ENCODE peak calls at places on chromosomes 13 and 19, in eight cellular contexts. W is tibial nerve, F is ovary, I is transverse colon, T is esophagus muscularis mucosa, N is K562, R is A549, M is SK-N-SH. X is an unnamed sample.
A peak's percentile ranks its signal among the peaks of the same experiment; 100 is the strongest.

GRCh38 chr13:75410207-75410606 is 71.8 kb downstream of the TBC1D4 start:
- DNase-seq in W (no peak), I (no peak), R (no peak), F (no peak), M (no peak), N (no peak), T (no peak), X (no peak)

GRCh38 chr13:87671031-87671823 is at the start of gene SLITRK5:
- DNase-seq in R (peak; percentile 81), N (peak; percentile 4), W (peak; percentile 62), M (peak; percentile 86), I (peak; percentile 69), T (peak; percentile 93), F (no peak), X (peak; percentile 70)

GRCh38 chr19:33719366-33720154 is 77.1 kb upstream of the KCTD15 start:
- DNase-seq in F (no peak), I (no peak), R (no peak), N (no peak), W (no peak), M (no peak), T (no peak), X (no peak)

GRCh38 chr19:6773323-6773931 is 919 bp downstream of the VAV1 start:
- DNase-seq in N (no peak), T (no peak), M (no peak), R (no peak), I (peak; percentile 61), W (no peak), F (no peak), X (peak; percentile 40)

GRCh38 chr19:55273978-55274707 is 5.8 kb downstream of the HSPBP1 start:
- DNase-seq in I (no peak), R (no peak), N (no peak), F (no peak), W (no peak), M (no peak), T (no peak), X (no peak)

GRCh38 chr13:45040173-45040572 is 50.8 kb downstream of the GPALPP1 start:
- DNase-seq in W (no peak), I (no peak), M (no peak), R (no peak), F (no peak), T (no peak), N (no peak), X (no peak)

GRCh38 chr13:107208889-107209288 is 641.0 kb upstream of the ARGLU1 start:
- DNase-seq in I (no peak), F (no peak), N (no peak), T (no peak), R (no peak), W (no peak), M (no peak), X (no peak)

GRCh38 chr13:20654156-20654555 is 49.3 kb upstream of the IL17D start:
- DNase-seq in F (no peak), W (no peak), I (no peak), T (no peak), R (no peak), M (no peak), N (no peak), X (no peak)

GRCh38 chr19:38815059-38816001 is 2.6 kb upstream of the LGALS4 start:
- DNase-seq in M (peak; percentile 41), F (no peak), I (peak; percentile 73), R (no peak), T (no peak), N (peak; percentile 47), W (no peak), X (no peak)

GRCh38 chr13:46146898-46147297 is 35.1 kb downstream of the LCP1 start:
- DNase-seq in M (peak; percentile 42), N (no peak), T (no peak), I (no peak), W (no peak), R (peak; percentile 30), F (no peak), X (no peak)

GRCh38 chr13:46593403-46593802 is 40.4 kb downstream of the LRCH1 start:
- DNase-seq in N (no peak), T (no peak), F (no peak), I (no peak), R (no peak), M (no peak), W (no peak), X (no peak)

GRCh38 chr19:51514866-51515481 is 13.4 kb upstream of the SIGLEC12 start:
- DNase-seq in T (peak; percentile 70), R (peak; percentile 63), F (no peak), N (peak; percentile 74), I (no peak), W (no peak), M (peak; percentile 51), X (no peak)

GRCh38 chr19:7494416-7495098 is 5.7 kb upstream of the PEX11G start:
- DNase-seq in T (no peak), F (peak; percentile 85), I (no peak), M (peak; percentile 83), W (peak; percentile 53), N (peak; percentile 68), R (no peak), X (peak; percentile 32)

GRCh38 chr13:63693696-63694095 is 2278.0 kb upstream of the PCDH20 start:
- DNase-seq in R (no peak), F (no peak), W (no peak), N (no peak), I (no peak), T (no peak), M (no peak), X (no peak)

GRCh38 chr19:3186377-3186688 is 603 bp downstream of the NCLN start:
- DNase-seq in F (peak; percentile 37), R (no peak), N (no peak), T (no peak), M (peak; percentile 60), I (no peak), W (no peak), X (no peak)

GRCh38 chr19:13100031-13100588 is 2.5 kb downstream of the LYL1 start:
- DNase-seq in R (peak; percentile 19), F (no peak), M (no peak), T (no peak), N (no peak), W (no peak), I (no peak), X (no peak)

GRCh38 chr13:54647275-54647674 is 1618.7 kb downstream of the OLFM4 start:
- DNase-seq in R (no peak), M (no peak), N (no peak), I (no peak), T (no peak), W (no peak), F (no peak), X (no peak)

GRCh38 chr19:42113641-42114348 is 18.5 kb downstream of the POU2F2 start:
- DNase-seq in M (no peak), I (no peak), R (peak; percentile 88), T (no peak), F (no peak), W (no peak), N (no peak), X (no peak)

GRCh38 chr13:20442370-20442769 is 83.3 kb downstream of the CRYL1 start:
- DNase-seq in M (no peak), W (no peak), T (peak; percentile 14), R (no peak), N (no peak), F (no peak), I (no peak), X (no peak)

GRCh38 chr19:39218230-39219007 is 14.4 kb upstream of the SYCN start:
- DNase-seq in I (no peak), M (no peak), T (no peak), N (no peak), F (no peak), R (no peak), W (no peak), X (no peak)

GRCh38 chr19:54551950-54552912 is 21.4 kb upstream of the LILRA2 start:
- DNase-seq in T (peak; percentile 90), F (no peak), W (peak; percentile 35), R (no peak), N (no peak), I (peak; percentile 21), M (no peak), X (no peak)

DNA sequence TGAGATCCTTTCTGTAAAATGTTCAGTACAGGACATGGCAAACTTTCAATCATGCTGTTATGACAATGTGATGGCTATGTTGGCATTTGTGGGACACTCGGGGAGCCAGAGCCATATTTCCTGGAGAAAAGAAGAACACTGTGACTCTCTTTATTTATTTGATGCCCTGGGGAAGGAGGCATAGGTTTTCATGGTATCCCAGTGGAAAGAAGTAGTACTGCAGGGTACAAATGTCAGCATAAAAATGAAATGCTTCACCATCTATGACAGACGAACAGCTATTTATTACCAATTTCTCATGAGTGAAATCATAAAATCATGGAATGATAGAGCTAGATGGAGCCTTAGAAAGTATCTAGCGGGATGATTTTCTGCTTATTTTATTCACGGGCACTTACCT is 217.1 kb downstream of the COL4A1 start:
- DNase-seq in I (no peak), N (no peak), T (no peak), R (no peak), M (no peak), F (no peak), W (no peak), X (no peak)
- TF ChIP-seq EP300 in I (no peak), N (no peak), T (no peak), R (no peak), M (no peak), F (no peak), W (no peak), X (no peak)

DNA sequence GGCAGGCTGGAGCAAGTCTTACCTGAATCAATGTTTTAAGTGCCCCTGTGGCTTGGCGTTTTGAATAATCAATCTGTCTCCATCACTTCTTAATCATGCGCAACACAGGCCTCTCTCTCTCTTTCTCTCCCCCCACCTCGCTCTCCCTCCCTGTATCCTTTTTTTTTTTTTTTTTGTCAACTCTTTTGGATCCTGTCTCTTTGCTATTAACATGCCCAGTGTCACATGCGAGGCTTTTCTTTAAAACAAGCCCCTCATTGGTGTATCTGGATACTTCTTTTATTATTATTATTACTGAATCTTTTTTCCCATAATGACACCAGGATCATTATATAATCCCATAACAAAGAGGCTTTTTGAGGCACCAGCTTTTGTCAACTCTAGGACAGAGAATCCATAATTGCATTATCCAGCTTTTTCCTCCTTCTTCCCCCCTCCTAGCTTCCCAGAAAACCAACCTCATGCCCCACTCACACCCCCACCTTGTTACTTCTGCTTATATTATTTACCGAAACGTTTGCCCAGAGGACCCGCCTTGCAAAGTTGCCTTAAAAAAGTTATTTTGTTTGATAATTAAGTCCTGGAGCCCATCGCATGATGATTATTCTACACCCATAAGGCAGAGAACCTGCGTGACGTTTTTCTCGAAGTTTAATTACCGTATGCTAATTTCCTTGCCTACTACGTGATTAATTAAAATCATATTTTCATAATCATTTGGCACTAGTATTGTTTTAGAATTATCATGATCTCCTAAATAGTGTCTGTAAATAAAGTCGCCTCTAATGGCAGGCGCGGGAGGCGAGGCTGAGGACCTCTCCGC is 148.1 kb upstream of the ZNF536 start:
- DNase-seq in R (no peak), T (no peak), I (no peak), M (no peak), N (no peak), F (no peak), W (no peak), X (no peak)
- H3K27ac ChIP-seq in R (no peak overlapping the region), T (no peak overlapping the region), I (no peak overlapping the region), M (peak overlapping the region; percentile 94), N (no peak overlapping the region), F (no peak overlapping the region), W (peak overlapping the region; percentile 89), X (no peak overlapping the region)

GRCh38 chr13:40564342-40564997 is 102.0 kb downstream of the FOXO1 start:
- DNase-seq in T (no peak), M (no peak), I (no peak), W (no peak), F (no peak), R (no peak), N (no peak), X (no peak)
- TF ChIP-seq CTCF in T (no peak), M (peak; percentile 27), I (no peak), W (no peak), F (peak; percentile 23), R (no peak), N (no peak), X (no peak)

GRCh38 chr13:36807616-36808015 is 11.4 kb upstream of the RFXAP start:
- DNase-seq in N (no peak), F (no peak), R (no peak), M (no peak), T (no peak), I (no peak), W (no peak), X (no peak)
- TF ChIP-seq EP300 in N (no peak), F (no peak), R (no peak), M (no peak), T (no peak), I (no peak), W (no peak), X (no peak)

X was measured in stomach.